ENCODE peak calls at places on chromosomes 3 and 15, in nine cellular contexts. D is aorta; I is nephron progenitor cell; X is EL; G is SW 1271; E is substantia nigra; Z is activated CD8-positive, alpha-beta memory T cell treated with anti-CD3 and anti-CD28 coated beads for 48 hours; Q is activated naive CD8-positive, alpha-beta T cell treated with anti-CD3 and anti-CD28 coated beads for 36 hours; P is IMR-90. W is an unnamed sample.
A peak's percentile ranks its signal among the peaks of the same experiment; 100 is the strongest.

GRCh38 chr3:125683067-125683844 is 88.0 kb upstream of the OSBPL11 start:
- DNase-seq in D (no peak), I (no peak), X (no peak), G (no peak), E (no peak), Z (no peak), Q (no peak), P (no peak), W (peak; percentile 50)

GRCh38 chr15:69595009-69595825 is 142.6 kb downstream of the RPLP1 start:
- DNase-seq in D (peak; percentile 92), I (peak; percentile 64), X (no peak), G (no peak), E (no peak), Z (no peak), Q (no peak), P (no peak), W (peak; percentile 77)

GRCh38 chr15:50884583-50884982 is 23.9 kb upstream of the AP4E1 start:
- DNase-seq in D (no peak), I (no peak), X (peak; percentile 87), G (no peak), E (no peak), Z (no peak), Q (no peak), P (peak; percentile 61), W (peak; percentile 41)

GRCh38 chr15:88681610-88682221 is 42.9 kb downstream of the ISG20 start:
- DNase-seq in D (no peak), I (no peak), X (no peak), G (no peak), E (no peak), Z (no peak), Q (no peak), P (no peak), W (peak; percentile 63)

GRCh38 chr3:86109434-86109833 is 881.5 kb downstream of the VGLL3 start:
- DNase-seq in D (no peak), I (no peak), X (no peak), G (no peak), E (no peak), Z (no peak), Q (no peak), P (no peak), W (no peak)

GRCh38 chr3:53790470-53790869 is 55.7 kb downstream of the CHDH start:
- DNase-seq in D (peak; percentile 64), I (no peak), X (no peak), G (no peak), E (no peak), Z (no peak), Q (no peak), P (no peak), W (no peak)

GRCh38 chr3:23331141-23331935 is 128.2 kb downstream of the UBE2E2 start:
- DNase-seq in D (no peak), I (no peak), X (no peak), G (no peak), E (no peak), Z (no peak), Q (no peak), P (peak; percentile 21), W (no peak)

GRCh38 chr3:51718547-51719412 is 11.9 kb downstream of the GRM2 start:
- DNase-seq in D (no peak), I (peak; percentile 78), X (peak; percentile 65), G (peak; percentile 53), E (no peak), Z (peak; percentile 38), Q (peak; percentile 81), P (peak; percentile 20), W (peak; percentile 83)

GRCh38 chr15:26372712-26373111 is 400.2 kb downstream of the GABRB3 start:
- DNase-seq in D (no peak), I (no peak), X (no peak), G (no peak), E (no peak), Z (no peak), Q (no peak), P (no peak), W (no peak)

GRCh38 chr3:9088431-9089353 is 125.4 kb upstream of the RAD18 start:
- DNase-seq in D (peak; percentile 58), I (no peak), X (no peak), G (no peak), E (no peak), Z (no peak), Q (no peak), P (no peak), W (no peak)

GRCh38 chr3:49181351-49181750 is 10.0 kb downstream of the KLHDC8B start:
- DNase-seq in D (no peak), I (no peak), X (no peak), G (no peak), E (no peak), Z (no peak), Q (no peak), P (no peak), W (no peak)

GRCh38 chr3:60669636-60670035 is 581.6 kb downstream of the FHIT start:
- DNase-seq in D (no peak), I (no peak), X (no peak), G (no peak), E (no peak), Z (no peak), Q (no peak), P (no peak), W (no peak)

GRCh38 chr3:166829896-166830295 is 550.2 kb downstream of the ZBBX start:
- DNase-seq in D (no peak), I (no peak), X (no peak), G (no peak), E (no peak), Z (no peak), Q (no peak), P (no peak), W (no peak)

GRCh38 chr3:157572559-157573270 is 69.5 kb upstream of the VEPH1 start:
- DNase-seq in D (no peak), I (peak; percentile 49), X (peak; percentile 68), G (peak; percentile 47), E (no peak), Z (no peak), Q (peak; percentile 13), P (peak; percentile 64), W (peak; percentile 43)

GRCh38 chr15:67945951-67946700 is 106.3 kb upstream of the RNU6-1 start:
- DNase-seq in D (no peak), I (peak; percentile 51), X (peak; percentile 88), G (peak; percentile 32), E (no peak), Z (no peak), Q (no peak), P (peak; percentile 44), W (peak; percentile 60)

GRCh38 chr15:84715442-84716035 is 400 bp downstream of the SEC11A start:
- DNase-seq in D (no peak), I (peak; percentile 35), X (peak; percentile 27), G (peak; percentile 72), E (no peak), Z (no peak), Q (peak; percentile 63), P (peak; percentile 28), W (peak; percentile 41)

GRCh38 chr3:52149726-52150125 is 4.5 kb downstream of the POC1A start:
- DNase-seq in D (peak; percentile 72), I (no peak), X (no peak), G (no peak), E (no peak), Z (no peak), Q (no peak), P (no peak), W (no peak)

GRCh38 chr3:112086018-112086854 is at the start of gene C3orf52:
- DNase-seq in D (peak; percentile 95), I (peak; percentile 92), X (peak; percentile 89), G (peak; percentile 84), E (no peak), Z (peak; percentile 32), Q (peak; percentile 74), P (peak; percentile 76), W (peak; percentile 85)

GRCh38 chr15:91593081-91593480 is 260.4 kb upstream of the SLCO3A1 start:
- DNase-seq in D (no peak), I (no peak), X (no peak), G (no peak), E (no peak), Z (no peak), Q (no peak), P (peak; percentile 7), W (no peak)

GRCh38 chr3:110343945-110344344 is 727.7 kb upstream of the NECTIN3 start:
- DNase-seq in D (no peak), I (no peak), X (peak; percentile 43), G (no peak), E (no peak), Z (no peak), Q (no peak), P (peak; percentile 33), W (no peak)

GRCh38 chr3:14143271-14143605 is 18.4 kb downstream of the TMEM43 start:
- DNase-seq in D (no peak), I (no peak), X (peak; percentile 61), G (no peak), E (no peak), Z (no peak), Q (no peak), P (peak; percentile 52), W (no peak)

GRCh38 chr3:109339186-109339585 is 1.8 kb upstream of the DPPA4 start:
- DNase-seq in D (no peak), I (no peak), X (no peak), G (no peak), E (no peak), Z (no peak), Q (no peak), P (no peak), W (no peak)

GRCh38 chr15:62524848-62525247 is 359.8 kb upstream of the C2CD4B start:
- DNase-seq in D (no peak), I (no peak), X (peak; percentile 13), G (no peak), E (no peak), Z (no peak), Q (no peak), P (peak; percentile 68), W (no peak)

GRCh38 chr3:177483182-177483967 is 286.1 kb upstream of the TBL1XR1 start:
- DNase-seq in D (no peak), I (no peak), X (no peak), G (peak; percentile 17), E (no peak), Z (no peak), Q (no peak), P (no peak), W (peak; percentile 23)

GRCh38 chr3:5321941-5322340 is 134.4 kb downstream of the EDEM1 start:
- DNase-seq in D (no peak), I (no peak), X (no peak), G (no peak), E (no peak), Z (no peak), Q (no peak), P (no peak), W (no peak)

GRCh38 chr3:153783804-153784203 is 337.4 kb upstream of the ARHGEF26 start:
- DNase-seq in D (no peak), I (no peak), X (no peak), G (no peak), E (no peak), Z (no peak), Q (no peak), P (no peak), W (no peak)

GRCh38 chr3:182735672-182736071 is 57.6 kb upstream of the ATP11B start:
- DNase-seq in D (no peak), I (no peak), X (peak; percentile 48), G (no peak), E (no peak), Z (no peak), Q (no peak), P (peak; percentile 47), W (no peak)

GRCh38 chr3:129703913-129704312 is 97.4 kb upstream of the PLXND1 start:
- DNase-seq in D (no peak), I (no peak), X (no peak), G (no peak), E (no peak), Z (no peak), Q (no peak), P (peak; percentile 1), W (no peak)

GRCh38 chr3:53645754-53646153 is 151.3 kb downstream of the CACNA1D start:
- DNase-seq in D (no peak), I (no peak), X (no peak), G (no peak), E (no peak), Z (no peak), Q (no peak), P (no peak), W (no peak)

GRCh38 chr15:29516929-29517328 is 247.3 kb upstream of the NSMCE3 start:
- DNase-seq in D (no peak), I (no peak), X (no peak), G (no peak), E (no peak), Z (no peak), Q (no peak), P (no peak), W (peak; percentile 87)

GRCh38 chr15:72486144-72486543 is 12.0 kb downstream of the ARIH1 start:
- DNase-seq in D (no peak), I (no peak), X (peak; percentile 10), G (no peak), E (no peak), Z (no peak), Q (no peak), P (no peak), W (no peak)